ENCODE peak calls at places on chromosomes 7 and 10, in five cellular contexts. O, D, K, S and C are unnamed samples.

GRCh38 chr10:62637249-62638061 is 167.1 kb upstream of the ADO start:
- DNase-seq in O (peak; percentile 50), D (no peak), K (no peak), S (peak; percentile 3), C (no peak)

GRCh38 chr7:30815016-30815854 is 44.0 kb downstream of the MINDY4 start:
- DNase-seq in O (no peak), D (no peak), K (no peak), S (no peak), C (no peak)

GRCh38 chr10:112490543-112490942 is 43.5 kb downstream of the VTI1A start:
- DNase-seq in O (no peak), D (no peak), K (no peak), S (no peak), C (no peak)

GRCh38 chr10:126277177-126277576 is 111.1 kb downstream of the ADAM12 start:
- DNase-seq in O (no peak), D (no peak), K (peak; percentile 12), S (no peak), C (no peak)

GRCh38 chr10:33697016-33697415 is 362.5 kb upstream of the NRP1 start:
- DNase-seq in O (no peak), D (no peak), K (no peak), S (no peak), C (no peak)

GRCh38 chr10:113053881-113054280 is 103.8 kb downstream of the TCF7L2 start:
- DNase-seq in O (no peak), D (no peak), K (peak; percentile 95), S (no peak), C (no peak)

GRCh38 chr10:85786401-85786899 is 580.1 kb downstream of the GRID1 start:
- DNase-seq in O (no peak), D (no peak), K (peak; percentile 34), S (no peak), C (no peak)

GRCh38 chr10:48792121-48792520 is 107.4 kb downstream of the WDFY4 start:
- DNase-seq in O (no peak), D (no peak), K (no peak), S (no peak), C (no peak)

GRCh38 chr10:97175586-97175985 is 10.2 kb downstream of the SLIT1 start:
- DNase-seq in O (no peak), D (no peak), K (no peak), S (no peak), C (no peak)

GRCh38 chr10:847868-848267 is 83.6 kb downstream of the LARP4B start:
- DNase-seq in O (no peak), D (no peak), K (peak; percentile 43), S (no peak), C (no peak)

GRCh38 chr10:24457661-24458318 is 248.9 kb downstream of the KIAA1217 start:
- DNase-seq in O (no peak), D (no peak), K (no peak), S (no peak), C (no peak)

GRCh38 chr7:117113871-117114270 is 160.6 kb downstream of the ST7 start:
- DNase-seq in O (no peak), D (no peak), K (no peak), S (no peak), C (no peak)

GRCh38 chr7:25839084-25839769 is 312.8 kb upstream of the NFE2L3 start:
- DNase-seq in O (no peak), D (no peak), K (peak; percentile 69), S (no peak), C (no peak)

GRCh38 chr10:43136995-43137700 is 1.1 kb upstream of the CSGALNACT2 start:
- DNase-seq in O (no peak), D (no peak), K (no peak), S (no peak), C (no peak)

GRCh38 chr7:38929460-38930171 is 20.6 kb upstream of the VPS41 start:
- DNase-seq in O (no peak), D (no peak), K (no peak), S (no peak), C (no peak)

GRCh38 chr10:104822088-104822487 is 181.0 kb downstream of the SORCS3 start:
- DNase-seq in O (no peak), D (no peak), K (no peak), S (no peak), C (no peak)

GRCh38 chr7:93828260-93828659 is 62.3 kb downstream of the TFPI2 start:
- DNase-seq in O (no peak), D (no peak), K (no peak), S (no peak), C (no peak)

GRCh38 chr7:152869677-152870051 is 110.1 kb downstream of the ACTR3B start:
- DNase-seq in O (no peak), D (no peak), K (no peak), S (no peak), C (no peak)

GRCh38 chr10:50325449-50326188 is 74.3 kb upstream of the ASAH2 start:
- DNase-seq in O (no peak), D (no peak), K (peak; percentile 48), S (no peak), C (no peak)

GRCh38 chr7:44097064-44097932 is 6.8 kb upstream of the AEBP1 start:
- DNase-seq in O (no peak), D (no peak), K (no peak), S (no peak), C (no peak)